ENCODE peak calls at places on chromosomes 1 and 21, in nine cellular contexts. L is ovary, K is IMR-90, F is NB4, P is Peyer's patch, B is GM12891, W is A549, I is transverse colon, Q is HCT116. C is an unnamed sample.

GRCh38 chr1:26999440-26999987 is 6.0 kb downstream of the TRNP1 start:
- DNase-seq in I (peak; percentile 66), K (peak; percentile 98), L (peak; percentile 41), W (peak; percentile 90), P (peak; percentile 66), Q (peak; percentile 83), B (no peak), F (no peak), C (no peak)

GRCh38 chr1:205576805-205577761 is 54.7 kb downstream of the ELK4 start:
- DNase-seq in I (peak; percentile 10), Q (no peak), P (peak; percentile 27), B (no peak), L (no peak), W (peak; percentile 15), K (no peak), F (no peak), C (no peak)

GRCh38 chr1:97814121-97814520 is 106.7 kb downstream of the DPYD start:
- DNase-seq in B (no peak), I (no peak), Q (no peak), P (no peak), F (no peak), W (no peak), L (no peak), K (peak; percentile 54), C (no peak)

GRCh38 chr1:28301368-28302174 is 27.3 kb upstream of the MED18 start:
- DNase-seq in K (no peak), W (no peak), I (no peak), F (no peak), Q (no peak), L (no peak), B (no peak), P (no peak), C (no peak)

GRCh38 chr1:243667591-243667990 is 182.5 kb downstream of the AKT3 start:
- DNase-seq in B (no peak), P (no peak), L (no peak), Q (no peak), I (no peak), W (no peak), K (no peak), F (no peak), C (no peak)

GRCh38 chr1:74772945-74773344 is 40.0 kb downstream of the TYW3 start:
- DNase-seq in P (no peak), K (peak; percentile 16), I (no peak), W (no peak), F (peak; percentile 23), L (no peak), Q (no peak), B (no peak), C (no peak)

GRCh38 chr1:100979652-100980051 is 45.9 kb downstream of the DPH5 start:
- DNase-seq in K (no peak), W (no peak), P (no peak), F (no peak), Q (no peak), L (no peak), B (no peak), I (no peak), C (no peak)

GRCh38 chr1:170316270-170316669 is 170.5 kb downstream of the NTMT2 start:
- DNase-seq in W (no peak), K (no peak), B (no peak), L (no peak), F (no peak), I (no peak), P (no peak), Q (no peak), C (no peak)

GRCh38 chr1:24042375-24042774 is 62.2 kb upstream of the SRSF10 start:
- DNase-seq in W (no peak), Q (no peak), L (no peak), P (no peak), K (no peak), B (no peak), F (no peak), I (no peak), C (no peak)

GRCh38 chr1:8182034-8182761 is 135.7 kb upstream of the SLC45A1 start:
- DNase-seq in W (peak; percentile 97), Q (peak; percentile 96), B (no peak), I (peak; percentile 27), P (peak; percentile 63), F (no peak), L (no peak), K (peak; percentile 50), C (no peak)

GRCh38 chr21:44751799-44752636 is 40.6 kb upstream of the TSPEAR start:
- DNase-seq in I (no peak), B (no peak), P (no peak), L (no peak), Q (no peak), K (no peak), F (no peak), W (no peak), C (no peak)

GRCh38 chr1:55988963-55989452 is 590.4 kb downstream of the PLPP3 start:
- DNase-seq in L (no peak), P (no peak), K (no peak), Q (no peak), I (no peak), B (no peak), F (no peak), W (no peak), C (no peak)

GRCh38 chr1:23081376-23081775 is 62.1 kb downstream of the KDM1A start:
- DNase-seq in Q (no peak), L (no peak), I (no peak), F (peak; percentile 16), K (no peak), B (no peak), W (peak; percentile 22), P (no peak), C (no peak)

GRCh38 chr1:161421456-161421855 is 53.8 kb upstream of the CFAP126 start:
- DNase-seq in F (no peak), Q (no peak), P (no peak), L (no peak), K (no peak), I (no peak), W (no peak), B (no peak), C (no peak)

GRCh38 chr1:236039736-236040670 is 24.9 kb downstream of the NID1 start:
- DNase-seq in F (no peak), B (no peak), P (no peak), W (no peak), K (peak; percentile 79), Q (no peak), L (no peak), I (no peak), C (no peak)
- TF ChIP-seq POLR2A in F (no peak), B (no peak), P (no peak), W (no peak), K (no peak), Q (no peak), L (no peak), I (no peak), C (no peak)

GRCh38 chr1:150808851-150809250 is 791 bp upstream of the CTSK start:
- DNase-seq in P (no peak), Q (no peak), K (no peak), L (no peak), F (no peak), W (no peak), I (no peak), B (no peak), C (no peak)
- TF ChIP-seq POLR2A in P (no peak), Q (no peak), K (no peak), L (no peak), F (no peak), W (no peak), I (no peak), B (no peak), C (no peak)

GRCh38 chr1:43366179-43366578 is 1.6 kb downstream of the ELOVL1 start:
- DNase-seq in K (no peak), P (peak; percentile 87), W (no peak), B (no peak), Q (no peak), L (no peak), F (no peak), I (peak; percentile 91), C (no peak)

GRCh38 chr1:43360616-43361015 is 1.8 kb downstream of the CDC20 start:
- DNase-seq in B (no peak), Q (no peak), P (no peak), K (no peak), I (no peak), F (no peak), W (no peak), L (no peak), C (no peak)

GRCh38 chr1:43363935-43364525 is 3.8 kb downstream of the ELOVL1 start:
- DNase-seq in I (no peak), L (no peak), P (no peak), K (no peak), B (no peak), F (no peak), W (no peak), Q (no peak), C (no peak)

GRCh38 chr1:43365678-43366077 is 2.1 kb downstream of the ELOVL1 start:
- DNase-seq in L (no peak), F (no peak), Q (no peak), W (no peak), K (no peak), P (no peak), B (no peak), I (no peak), C (no peak)

GRCh38 chr1:43363283-43363934 is 4.4 kb downstream of the ELOVL1 start:
- DNase-seq in P (peak; percentile 80), L (no peak), W (no peak), Q (no peak), I (peak; percentile 50), B (no peak), F (peak; percentile 64), K (no peak), C (no peak)
- TF ChIP-seq POLR2A in P (no peak), L (no peak), W (no peak), Q (no peak), I (no peak), B (no peak), F (no peak), K (no peak), C (no peak)

GRCh38 chr1:201460783-201461182 is 8.2 kb downstream of the PHLDA3 start:
- DNase-seq in I (no peak), B (no peak), L (no peak), P (no peak), K (no peak), W (no peak), Q (no peak), F (no peak), C (no peak)

GRCh38 chr1:201457508-201457960 is 11.5 kb downstream of the PHLDA3 start:
- DNase-seq in I (no peak), F (no peak), B (no peak), P (no peak), K (no peak), L (no peak), W (no peak), Q (no peak), C (no peak)

GRCh38 chr1:201461193-201461657 is 7.8 kb downstream of the PHLDA3 start:
- DNase-seq in Q (peak; percentile 86), L (no peak), W (peak; percentile 93), B (no peak), K (peak; percentile 98), P (no peak), I (peak; percentile 47), F (no peak), C (no peak)

GRCh38 chr1:201459775-201460174 is 9.2 kb downstream of the PHLDA3 start:
- DNase-seq in I (no peak), B (no peak), P (no peak), W (no peak), L (no peak), K (no peak), Q (no peak), F (no peak), C (no peak)

DNA sequence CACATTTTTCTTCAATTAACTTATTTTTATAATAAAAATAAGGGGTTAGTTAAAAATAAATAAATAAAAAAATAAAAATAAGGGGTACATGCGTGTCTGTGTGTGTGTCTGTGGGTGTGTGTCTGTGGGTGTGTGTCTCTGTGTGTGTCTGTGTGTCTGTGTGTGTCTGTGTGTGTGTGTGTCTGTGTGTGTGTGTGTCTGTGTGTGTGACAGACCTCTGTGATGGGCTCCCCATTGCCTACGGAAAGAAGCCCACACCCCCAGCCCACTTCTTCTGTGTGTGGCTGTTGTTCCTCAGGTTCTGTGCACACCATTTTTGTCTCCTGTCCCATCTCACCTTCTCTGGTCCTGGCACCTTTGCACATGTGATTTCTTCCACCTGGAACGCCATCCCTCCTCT is 9.9 kb downstream of the PHLDA3 start:
- DNase-seq in K (no peak), L (no peak), F (no peak), B (no peak), P (no peak), Q (no peak), I (no peak), W (no peak), C (no peak)
- TF ChIP-seq POLR2A in K (no peak), L (no peak), F (no peak), B (no peak), P (no peak), Q (no peak), I (no peak), W (no peak), C (no peak)